ENCODE peak calls at places on chromosomes 12 and 14, in eight cellular contexts. V is PC-9, H is HCT116, S is PC-3, T is neuronal stem cell, P is astrocyte, W is fibroblast of lung, N is hepatocyte. X is an unnamed sample.

GRCh38 chr12:75564398-75564797 is 53.0 kb upstream of the KRR1 start:
- DNase-seq in P (peak), W (no peak), N (no peak), T (no peak), H (no peak), S (no peak), V (no peak), X (no peak)

GRCh38 chr12:54372113-54372806 is 8.0 kb upstream of the GPR84 start:
- DNase-seq in T (no peak), S (no peak), W (no peak), H (no peak), V (no peak), N (no peak), P (no peak), X (no peak)

GRCh38 chr14:100593751-100594624 is 6.8 kb upstream of the BEGAIN start:
- DNase-seq in H (no peak), V (no peak), S (no peak), N (no peak), P (no peak), W (no peak), T (no peak), X (no peak)

GRCh38 chr12:80432061-80432460 is 12.0 kb upstream of the PTPRQ start:
- DNase-seq in T (no peak), S (peak), H (no peak), W (no peak), V (no peak), P (peak), N (no peak), X (no peak)

GRCh38 chr14:104746951-104747481 is 5.9 kb upstream of the SIVA1 start:
- DNase-seq in W (peak), H (no peak), T (no peak), P (no peak), S (peak), N (peak), V (no peak), X (no peak)

GRCh38 chr14:21063479-21063878 is 5.9 kb downstream of the RNASE8 start:
- DNase-seq in V (no peak), N (no peak), T (no peak), H (no peak), W (peak), P (peak), S (peak), X (no peak)

GRCh38 chr12:43836455-43836989 is 641 bp downstream of the TMEM117 start:
- DNase-seq in W (peak), P (peak), S (peak), T (no peak), N (peak), H (no peak), V (no peak), X (no peak)

GRCh38 chr12:55847603-55848329 is 5.0 kb upstream of the MMP19 start:
- DNase-seq in S (peak), P (peak), V (peak), H (no peak), W (peak), T (no peak), N (peak), X (no peak)

GRCh38 chr14:88879016-88879415 is 54.6 kb downstream of the TTC8 start:
- DNase-seq in T (no peak), V (no peak), S (peak), H (no peak), P (peak), N (no peak), W (peak), X (no peak)

GRCh38 chr14:68140111-68140741 is 320.6 kb downstream of the RAD51B start:
- DNase-seq in N (peak), P (peak), T (peak), W (peak), H (peak), S (peak), V (peak), X (no peak)

GRCh38 chr12:76896274-76896673 is 17.5 kb upstream of the CSRP2 start:
- DNase-seq in H (no peak), W (no peak), S (no peak), P (no peak), V (no peak), T (no peak), N (no peak), X (no peak)

GRCh38 chr14:67166450-67166853 is 22.8 kb upstream of the GARIN2 start:
- DNase-seq in T (peak), N (peak), V (peak), P (peak), H (peak), S (peak), W (peak), X (peak)

GRCh38 chr12:126935435-126935834 is 1331.5 kb upstream of the TMEM132C start:
- DNase-seq in S (no peak), H (no peak), N (no peak), W (no peak), V (no peak), T (no peak), P (no peak), X (no peak)
- H2AFZ ChIP-seq in S (no peak), H (no peak), N (no peak), W (no peak), V (no peak), T (no peak), P (no peak), X (no peak)

GRCh38 chr12:9241301-9241700 is 33.1 kb upstream of the PZP start:
- DNase-seq in V (no peak), S (no peak), W (no peak), P (no peak), T (no peak), N (no peak), H (no peak), X (no peak)
- H2AFZ ChIP-seq in V (no peak), S (no peak), W (no peak), P (no peak), T (no peak), N (no peak), H (no peak), X (no peak)

DNA sequence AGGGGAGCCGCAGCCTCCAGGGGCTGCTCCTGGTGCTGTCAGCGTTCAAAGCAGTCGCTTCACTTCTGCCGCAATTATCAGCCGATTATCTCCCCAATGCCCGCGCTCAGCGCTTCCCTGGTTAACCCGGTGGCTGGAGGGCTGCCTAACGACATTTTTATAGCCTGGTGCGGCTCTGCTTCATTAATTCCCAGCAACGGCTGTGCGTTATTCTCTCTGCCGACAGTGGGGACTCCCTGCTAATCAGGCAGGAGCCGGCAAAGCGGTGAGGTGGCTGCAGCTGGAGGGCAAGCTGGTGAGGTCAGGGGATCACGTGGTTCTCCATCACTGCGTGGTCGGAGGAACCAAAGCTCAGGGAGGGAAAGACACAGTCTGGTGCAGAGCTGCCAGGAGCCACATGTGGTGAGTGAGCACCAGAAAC is 62.9 kb downstream of the GLRX5 start:
- DNase-seq in W (peak), P (peak), N (peak), S (no peak), T (peak), H (no peak), V (no peak), X (no peak)
- H2AFZ ChIP-seq in W (no peak), P (peak), N (peak), S (no peak), T (peak), H (no peak), V (no peak), X (peak)

GRCh38 chr14:33596211-33597080 is 354.4 kb downstream of the EGLN3 start:
- DNase-seq in W (peak), S (no peak), N (no peak), V (no peak), H (no peak), P (no peak), T (no peak), X (no peak)

GRCh38 chr14:33598582-33598981 is 352.3 kb downstream of the EGLN3 start:
- DNase-seq in N (no peak), H (no peak), P (no peak), T (no peak), V (no peak), S (no peak), W (no peak), X (no peak)

GRCh38 chr14:33602396-33602795 is 348.5 kb downstream of the EGLN3 start:
- DNase-seq in W (no peak), V (no peak), T (no peak), S (no peak), P (peak), N (no peak), H (no peak), X (no peak)
- H2AFZ ChIP-seq in W (no peak), V (no peak), T (no peak), S (no peak), P (peak), N (no peak), H (no peak), X (no peak)